ENCODE peak calls at places on chromosomes 16 and 17, in seven cellular contexts. One of them, this sample, is unnamed.

GRCh38 chr16:84339316-84339715 is 29.0 kb upstream of the ATP2C2 start:
- DNase-seq in GM12878: no peak
- DNase-seq in HepG2: no peak
- DNase-seq in K562: no peak
- DNase-seq in HCT116: no peak
- DNase-seq in H1: no peak
- DNase-seq in SK-N-SH: no peak
- DNase-seq in this sample: no peak

GRCh38 chr17:82926716-82927115 is 86.9 kb upstream of the ZNF750 start:
- DNase-seq in GM12878: no peak
- DNase-seq in HepG2: no peak
- DNase-seq in K562: no peak
- DNase-seq in HCT116: no peak
- DNase-seq in H1: no peak
- DNase-seq in SK-N-SH: no peak
- DNase-seq in this sample: no peak

GRCh38 chr17:13107726-13108235 is 90.0 kb upstream of the ELAC2 start:
- DNase-seq in GM12878: no peak
- DNase-seq in HepG2: no peak
- DNase-seq in K562: no peak
- DNase-seq in HCT116: no peak
- DNase-seq in H1: no peak
- DNase-seq in SK-N-SH: no peak
- DNase-seq in this sample: no peak

GRCh38 chr17:2403044-2403443 is 2.2 kb upstream of the MNT start:
- DNase-seq in GM12878: no peak
- DNase-seq in HepG2: no peak
- DNase-seq in K562: no peak
- DNase-seq in HCT116: no peak
- DNase-seq in H1: no peak
- DNase-seq in SK-N-SH: no peak
- DNase-seq in this sample: no peak

GRCh38 chr17:42050360-42051012 is at the start of gene C17orf113:
- DNase-seq in GM12878: no peak
- DNase-seq in HepG2: peak
- DNase-seq in K562: peak
- DNase-seq in HCT116: no peak
- DNase-seq in H1: no peak
- DNase-seq in SK-N-SH: peak
- DNase-seq in this sample: peak

GRCh38 chr17:10772425-10773380 is 31.2 kb downstream of the TMEM238L start:
- DNase-seq in GM12878: no peak
- DNase-seq in HepG2: peak
- DNase-seq in K562: peak
- DNase-seq in HCT116: peak
- DNase-seq in H1: peak
- DNase-seq in SK-N-SH: no peak
- DNase-seq in this sample: no peak

GRCh38 chr16:69166221-69166833 is 20.6 kb upstream of the SNTB2 start:
- DNase-seq in GM12878: no peak
- DNase-seq in HepG2: no peak
- DNase-seq in K562: no peak
- DNase-seq in HCT116: no peak
- DNase-seq in H1: no peak
- DNase-seq in SK-N-SH: no peak
- DNase-seq in this sample: no peak

GRCh38 chr16:27633221-27633620 is 83.3 kb downstream of the KATNIP start:
- DNase-seq in GM12878: no peak
- DNase-seq in HepG2: no peak
- DNase-seq in K562: no peak
- DNase-seq in HCT116: no peak
- DNase-seq in H1: no peak
- DNase-seq in SK-N-SH: no peak
- DNase-seq in this sample: no peak

GRCh38 chr17:8060274-8060673 is 21.4 kb downstream of the ALOX15B start:
- DNase-seq in GM12878: peak
- DNase-seq in HepG2: peak
- DNase-seq in K562: peak
- DNase-seq in HCT116: peak
- DNase-seq in H1: no peak
- DNase-seq in SK-N-SH: peak
- DNase-seq in this sample: peak
- TF ChIP-seq JUND in GM12878: no peak
- TF ChIP-seq JUND in HepG2: no peak
- TF ChIP-seq JUND in K562: no peak
- TF ChIP-seq JUND in HCT116: no peak
- TF ChIP-seq JUND in H1: no peak
- TF ChIP-seq JUND in SK-N-SH: no peak
- TF ChIP-seq JUND in this sample: no peak

DNA sequence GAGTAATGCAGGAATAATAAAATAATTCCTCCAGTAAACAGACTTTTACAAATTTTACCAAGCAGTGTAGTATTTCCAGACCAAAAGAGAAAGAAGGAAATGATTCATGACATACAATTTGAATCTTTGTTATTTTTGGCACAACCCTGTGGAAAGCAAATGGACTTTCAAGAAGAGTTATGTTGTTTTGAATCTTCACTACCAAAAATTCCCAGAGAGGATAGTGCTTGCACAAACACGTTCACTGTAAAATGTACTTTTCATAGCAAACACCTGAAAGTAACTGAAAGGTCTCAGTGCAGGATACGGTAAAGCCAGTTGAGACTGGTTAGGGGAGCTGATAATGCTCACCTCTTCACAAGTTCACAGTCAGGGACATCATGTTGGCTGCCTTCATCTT is 107.1 kb downstream of the USP22 start:
- DNase-seq in GM12878: no peak
- DNase-seq in HepG2: no peak
- DNase-seq in K562: no peak
- DNase-seq in HCT116: no peak
- DNase-seq in H1: no peak
- DNase-seq in SK-N-SH: no peak
- DNase-seq in this sample: no peak
- TF ChIP-seq JUND in GM12878: no peak
- TF ChIP-seq JUND in HepG2: no peak
- TF ChIP-seq JUND in K562: no peak
- TF ChIP-seq JUND in HCT116: no peak
- TF ChIP-seq JUND in H1: no peak
- TF ChIP-seq JUND in SK-N-SH: peak
- TF ChIP-seq JUND in this sample: no peak

DNA sequence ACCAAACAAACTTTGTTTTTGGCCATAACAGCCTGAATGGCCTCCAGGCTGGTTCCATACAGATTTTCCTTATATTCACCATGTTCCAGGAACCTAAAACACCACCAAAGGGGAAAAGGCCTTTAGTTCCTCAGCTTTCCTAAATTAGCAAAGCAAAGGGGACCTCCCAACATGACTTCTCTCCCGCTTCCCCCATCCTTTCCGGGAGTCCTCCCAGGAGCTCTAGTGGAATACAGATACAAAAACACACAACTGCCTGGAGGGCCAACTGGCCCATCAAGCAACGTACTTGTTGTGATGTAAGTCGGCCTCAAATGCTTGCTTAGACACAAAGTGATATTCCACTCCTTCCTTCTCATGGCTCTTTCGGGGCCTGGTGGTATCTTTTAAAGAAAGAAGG is 22.1 kb downstream of the MPP3 start:
- DNase-seq in GM12878: no peak
- DNase-seq in HepG2: no peak
- DNase-seq in K562: no peak
- DNase-seq in HCT116: no peak
- DNase-seq in H1: no peak
- DNase-seq in SK-N-SH: no peak
- DNase-seq in this sample: no peak
- TF ChIP-seq JUND in GM12878: no peak
- TF ChIP-seq JUND in HepG2: no peak
- TF ChIP-seq JUND in K562: no peak
- TF ChIP-seq JUND in HCT116: no peak
- TF ChIP-seq JUND in H1: no peak
- TF ChIP-seq JUND in SK-N-SH: no peak
- TF ChIP-seq JUND in this sample: no peak

GRCh38 chr17:40123811-40124114 is 2.0 kb downstream of the MSL1 start:
- DNase-seq in GM12878: no peak
- DNase-seq in HepG2: no peak
- DNase-seq in K562: no peak
- DNase-seq in HCT116: no peak
- DNase-seq in H1: no peak
- DNase-seq in SK-N-SH: no peak
- DNase-seq in this sample: no peak

GRCh38 chr17:40122944-40123810 is 1.4 kb downstream of the MSL1 start:
- DNase-seq in GM12878: no peak
- DNase-seq in HepG2: no peak
- DNase-seq in K562: peak
- DNase-seq in HCT116: no peak
- DNase-seq in H1: no peak
- DNase-seq in SK-N-SH: peak
- DNase-seq in this sample: peak

GRCh38 chr17:40122466-40122943 is 734 bp downstream of the MSL1 start:
- DNase-seq in GM12878: no peak
- DNase-seq in HepG2: no peak
- DNase-seq in K562: peak
- DNase-seq in HCT116: no peak
- DNase-seq in H1: no peak
- DNase-seq in SK-N-SH: peak
- DNase-seq in this sample: peak

GRCh38 chr17:40121886-40122465 is at the start of gene MSL1:
- DNase-seq in GM12878: no peak
- DNase-seq in HepG2: peak
- DNase-seq in K562: peak
- DNase-seq in HCT116: no peak
- DNase-seq in H1: no peak
- DNase-seq in SK-N-SH: peak
- DNase-seq in this sample: peak

DNA sequence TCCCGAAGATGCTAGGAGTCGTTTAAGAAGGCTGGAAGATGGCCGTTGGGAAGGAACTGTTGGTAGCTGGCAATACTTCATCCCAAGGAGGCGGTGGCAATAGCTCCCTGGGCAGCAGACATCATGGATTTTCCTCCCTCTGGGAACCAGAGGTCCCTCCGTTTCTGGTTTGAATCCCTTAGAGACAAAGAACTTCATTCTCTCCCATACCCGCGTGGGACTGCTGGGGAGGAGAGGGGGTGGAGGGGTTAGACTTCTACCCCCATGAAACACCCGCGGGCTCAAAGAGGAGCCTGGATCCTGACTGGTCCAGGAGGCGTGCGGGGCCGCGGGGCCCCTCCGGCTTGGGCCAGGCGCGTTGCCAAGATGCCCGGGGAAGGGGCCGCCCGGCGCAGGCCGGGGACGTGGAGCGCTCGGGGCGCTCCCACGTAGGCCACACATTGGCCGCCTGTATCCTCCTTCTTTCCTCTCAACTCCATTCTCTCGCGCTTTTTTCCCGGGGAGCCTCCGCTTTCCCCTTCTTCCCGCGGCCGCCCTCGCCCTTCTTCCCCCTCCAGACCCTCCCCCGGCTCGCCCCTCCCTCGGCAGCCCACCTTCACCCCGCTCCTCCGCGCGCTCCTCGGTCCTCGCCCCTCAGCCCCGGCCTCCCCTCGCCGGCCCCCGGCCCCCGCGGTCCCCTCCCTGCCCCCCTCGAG is 433 bp upstream of the MSL1 start:
- DNase-seq in GM12878: no peak
- DNase-seq in HepG2: no peak
- DNase-seq in K562: peak
- DNase-seq in HCT116: no peak
- DNase-seq in H1: no peak
- DNase-seq in SK-N-SH: no peak
- DNase-seq in this sample: peak
- TF ChIP-seq JUND in GM12878: no peak
- TF ChIP-seq JUND in HepG2: no peak
- TF ChIP-seq JUND in K562: no peak
- TF ChIP-seq JUND in HCT116: no peak
- TF ChIP-seq JUND in H1: no peak
- TF ChIP-seq JUND in SK-N-SH: no peak
- TF ChIP-seq JUND in this sample: no peak

DNA sequence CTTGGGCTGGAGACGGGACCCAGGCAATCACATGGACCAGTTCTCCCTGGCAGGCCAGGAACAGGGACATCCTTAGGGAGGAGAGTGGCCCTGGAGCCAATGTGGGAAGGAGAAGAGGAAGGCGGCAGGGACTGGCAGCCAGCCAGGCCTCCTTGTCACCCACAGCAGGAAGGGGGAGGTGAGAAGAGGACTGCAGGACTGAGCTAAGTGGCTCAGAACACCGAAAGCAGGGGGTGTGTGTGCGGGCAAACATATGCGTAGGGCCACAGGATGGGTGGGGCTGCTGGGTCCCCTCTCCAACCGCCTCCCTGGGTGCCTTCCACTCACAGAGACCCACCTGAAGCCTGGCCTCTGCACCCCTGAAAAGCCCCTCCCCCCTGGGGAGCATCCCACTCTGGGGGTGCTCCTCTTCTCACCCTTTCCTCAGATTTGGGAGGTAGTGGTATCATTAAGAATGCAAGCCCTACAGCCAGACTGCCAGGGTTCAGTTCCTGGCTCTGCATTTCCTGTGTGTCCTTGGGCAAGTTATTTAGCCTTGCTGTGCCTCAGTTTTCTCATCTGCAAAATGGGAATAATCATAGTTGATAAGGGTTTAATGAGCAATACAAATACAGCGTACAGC is 8.1 kb downstream of the PNMT start:
- DNase-seq in GM12878: peak
- DNase-seq in HepG2: no peak
- DNase-seq in K562: peak
- DNase-seq in HCT116: no peak
- DNase-seq in H1: no peak
- DNase-seq in SK-N-SH: no peak
- DNase-seq in this sample: peak
- TF ChIP-seq JUND in GM12878: no peak
- TF ChIP-seq JUND in HepG2: no peak
- TF ChIP-seq JUND in K562: no peak
- TF ChIP-seq JUND in HCT116: no peak
- TF ChIP-seq JUND in H1: no peak
- TF ChIP-seq JUND in SK-N-SH: no peak
- TF ChIP-seq JUND in this sample: no peak

GRCh38 chr16:88317619-88317977 is 65.2 kb upstream of the ZNF469 start:
- DNase-seq in GM12878: no peak
- DNase-seq in HepG2: no peak
- DNase-seq in K562: no peak
- DNase-seq in HCT116: no peak
- DNase-seq in H1: no peak
- DNase-seq in SK-N-SH: no peak
- DNase-seq in this sample: no peak
- TF ChIP-seq JUND in GM12878: no peak
- TF ChIP-seq JUND in HepG2: no peak
- TF ChIP-seq JUND in K562: no peak
- TF ChIP-seq JUND in HCT116: no peak
- TF ChIP-seq JUND in H1: no peak
- TF ChIP-seq JUND in SK-N-SH: no peak
- TF ChIP-seq JUND in this sample: no peak